ENCODE peak calls at places on chromosomes 16 and 17, in seven cellular contexts. E is sigmoid colon; V is IMR-90; Q is heart left ventricle; M is CD8-positive, alpha-beta T cell; D is left ventricle myocardium inferior; L is GM23248. G is an unnamed sample. For H3K4me1, the result is how much of the 10 kb centered on the place peaks cover.

GRCh38 chr17:27956601-27957445 is 63.7 kb upstream of the LYRM9 start:
- DNase-seq in L (peak), D (no peak), Q (no peak), V (peak), M (no peak), E (no peak), G (no peak)

GRCh38 chr16:11097782-11098167 is 153.4 kb downstream of the CLEC16A start:
- DNase-seq in Q (no peak), E (no peak), L (no peak), M (no peak), D (no peak), V (no peak), G (no peak)

GRCh38 chr17:72166040-72166439 is 45.2 kb downstream of the SOX9 start:
- DNase-seq in L (no peak), D (no peak), Q (no peak), V (no peak), E (no peak), M (no peak), G (no peak)

GRCh38 chr17:8959312-8959918 is 6.1 kb downstream of the PIK3R5 start:
- DNase-seq in D (no peak), E (no peak), M (no peak), V (no peak), Q (no peak), L (no peak), G (no peak)

GRCh38 chr17:3015890-3016289 is 47.5 kb downstream of the OR1D5 start:
- DNase-seq in D (no peak), L (peak), Q (no peak), E (no peak), V (peak), M (no peak), G (no peak)

GRCh38 chr17:2266045-2266864 is 37.3 kb downstream of the SMG6 start:
- DNase-seq in M (peak), L (no peak), E (no peak), Q (no peak), V (no peak), D (no peak), G (no peak)

GRCh38 chr16:75559564-75560372 is 3.7 kb upstream of the TMEM231 start:
- DNase-seq in E (no peak), M (no peak), L (peak), V (peak), D (no peak), Q (peak), G (peak)

GRCh38 chr16:48284772-48285409 is 37.6 kb upstream of the ABCC11 start:
- DNase-seq in V (no peak), E (no peak), M (no peak), D (no peak), L (no peak), Q (no peak), G (no peak)

GRCh38 chr17:35368086-35368824 is 5.2 kb downstream of the SLFN11 start:
- DNase-seq in V (peak), M (no peak), D (no peak), L (no peak), E (no peak), Q (peak), G (no peak)

GRCh38 chr17:40486513-40487370 is 14.7 kb downstream of the TNS4 start:
- DNase-seq in L (peak), V (peak), E (no peak), D (no peak), Q (no peak), M (no peak), G (peak)

GRCh38 chr16:11669380-11670146 is 1.3 kb downstream of the SNN start:
- DNase-seq in M (no peak), L (peak), V (peak), D (peak), Q (peak), E (no peak), G (peak)

GRCh38 chr17:8991514-8992285 is 26.2 kb upstream of the PIK3R5 start:
- DNase-seq in D (peak), V (peak), L (peak), M (peak), Q (peak), E (peak), G (peak)

GRCh38 chr17:37576281-37576680 is 32.9 kb downstream of the SYNRG start:
- DNase-seq in L (peak), Q (no peak), D (no peak), M (no peak), V (peak), E (no peak), G (no peak)

GRCh38 chr16:67129422-67129821 is 19.7 kb downstream of the PHAF1 start:
- DNase-seq in E (no peak), V (no peak), L (no peak), M (no peak), Q (no peak), D (no peak), G (no peak)

DNA sequence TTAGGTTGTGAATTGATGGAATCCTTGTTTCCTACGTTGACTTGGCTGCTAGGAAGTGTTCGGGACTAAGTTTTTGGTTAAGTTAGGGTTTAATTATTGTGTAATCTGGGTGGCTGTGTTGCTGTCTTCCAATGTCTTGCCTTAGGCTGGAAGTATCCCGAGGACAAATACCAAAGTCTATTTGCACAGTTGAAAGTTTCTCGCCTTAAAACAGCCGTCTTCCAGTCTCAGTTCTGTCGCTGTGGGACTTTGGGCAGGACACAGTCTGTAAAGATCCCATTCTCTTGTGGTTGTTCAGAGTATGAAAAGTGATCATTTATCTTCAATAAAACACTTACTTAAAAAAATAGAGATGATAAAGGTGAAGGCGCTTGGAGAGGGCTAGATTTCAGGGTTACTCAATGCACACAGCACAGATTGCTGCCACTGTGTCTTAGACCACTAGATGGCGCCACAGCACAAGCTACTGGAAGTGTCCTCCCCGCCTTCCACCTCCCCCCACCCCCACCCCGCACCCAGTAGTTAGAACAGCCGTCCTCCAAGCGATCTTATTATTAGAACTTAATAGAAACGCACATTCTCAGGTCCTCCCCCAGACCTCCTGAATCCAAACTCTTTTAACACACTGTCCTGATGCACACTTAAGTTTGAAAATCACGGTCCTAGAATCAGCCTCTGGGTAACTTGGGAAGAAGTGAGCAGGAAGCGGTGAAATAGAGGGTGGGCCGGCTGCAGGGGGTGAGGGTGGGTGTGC is 45.8 kb downstream of the AKAP1 start:
- DNase-seq in V (peak), L (peak), M (peak), E (peak), D (peak), Q (peak), G (peak)
- H3K4me3 ChIP-seq in V (peak), L (peak), M (no peak), E (no peak), D (no peak), Q (no peak), G (no peak)

GRCh38 chr17:42184717-42185496 is at the start of gene HCRT:
- DNase-seq in Q (no peak), L (no peak), M (no peak), E (no peak), D (no peak), V (no peak), G (no peak)

GRCh38 chr17:42182927-42183734 is 2.1 kb downstream of the HCRT start:
- DNase-seq in V (peak), Q (peak), E (no peak), L (peak), M (no peak), D (no peak), G (no peak)

GRCh38 chr17:42185497-42185860 is 227 bp upstream of the HCRT start:
- DNase-seq in M (no peak), D (no peak), L (no peak), Q (no peak), E (no peak), V (no peak), G (no peak)

GRCh38 chr17:42181851-42182207 is 887 bp upstream of the KCNH4 start:
- DNase-seq in Q (no peak), D (no peak), L (no peak), E (no peak), M (no peak), V (no peak), G (no peak)

GRCh38 chr17:42183741-42184711 is 1.2 kb downstream of the HCRT start:
- DNase-seq in Q (peak), E (peak), M (peak), V (peak), D (peak), L (peak), G (peak)
- H3K4me1 ChIP-seq in Q (under half), E (under half), M (under half), V (under half), D (under half), L (under half), G (under half)

GRCh38 chr16:4373909-4374742 is 2.5 kb downstream of the VASN start:
- DNase-seq in V (peak), L (peak), Q (peak), M (no peak), E (peak), D (peak), G (peak)
- H3K4me3 ChIP-seq in V (peak), L (peak), Q (peak), M (no peak), E (no peak), D (peak), G (peak)

GRCh38 chr16:50156590-50156989 is 3.5 kb downstream of the TENT4B start:
- DNase-seq in D (no peak), E (no peak), V (no peak), M (no peak), Q (no peak), L (no peak), G (no peak)

GRCh38 chr16:50160495-50161164 is 7.5 kb downstream of the TENT4B start:
- DNase-seq in E (no peak), M (no peak), Q (no peak), L (peak), D (no peak), V (peak), G (no peak)

GRCh38 chr16:50166511-50167500 is 13.7 kb downstream of the TENT4B start:
- DNase-seq in L (peak), E (no peak), Q (no peak), V (no peak), D (no peak), M (no peak), G (no peak)

GRCh38 chr16:50165473-50165872 is 12.4 kb downstream of the TENT4B start:
- DNase-seq in L (no peak), M (no peak), E (no peak), D (no peak), V (no peak), Q (no peak), G (no peak)

GRCh38 chr16:50161950-50162349 is 8.8 kb downstream of the TENT4B start:
- DNase-seq in L (no peak), V (no peak), D (no peak), M (no peak), Q (no peak), E (no peak), G (no peak)
- H3K4me1 ChIP-seq in L (under half), V (under half), D (half or more), M (half or more), Q (under half), E (under half), G (under half)

DNA sequence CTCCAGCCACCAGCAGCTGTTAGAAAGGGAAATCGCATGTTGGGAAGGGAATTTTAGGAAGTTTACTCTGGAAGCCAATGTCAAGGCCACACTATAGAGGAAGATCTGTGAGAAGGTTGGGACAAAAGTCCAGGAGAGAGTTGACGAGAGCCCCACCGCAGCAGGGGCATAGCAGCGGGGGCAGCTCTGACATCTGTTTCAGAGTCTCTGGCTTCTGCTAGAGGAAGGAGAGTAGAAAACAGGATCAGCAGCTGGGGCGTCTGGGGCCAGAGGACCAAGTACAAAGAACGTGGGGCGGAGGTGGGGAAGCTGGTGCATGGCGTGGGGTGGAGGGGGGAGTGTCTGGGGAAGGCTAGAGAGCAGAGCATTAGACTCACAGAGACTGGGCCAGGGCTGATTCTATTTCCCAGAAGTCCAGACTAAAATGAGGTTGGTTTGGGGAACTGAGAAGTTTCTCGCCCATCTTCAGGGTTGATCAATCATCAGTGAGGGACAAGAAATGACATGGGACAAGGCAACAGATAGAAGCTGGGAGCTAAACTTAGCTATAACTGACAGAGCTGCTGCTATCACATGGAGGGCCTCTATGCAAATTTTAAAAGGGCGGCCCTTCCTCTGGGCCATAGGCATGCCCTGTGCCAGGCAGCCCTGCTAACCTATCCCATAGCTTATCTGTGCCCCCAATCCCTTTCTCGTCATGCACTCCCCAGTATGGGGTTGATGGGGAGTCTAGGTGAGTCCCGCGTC is 1.2 kb downstream of the RABEP2 start:
- DNase-seq in E (no peak), V (no peak), Q (peak), D (no peak), M (no peak), L (no peak), G (no peak)
- H3K4me3 ChIP-seq in E (no peak), V (no peak), Q (peak), D (peak), M (no peak), L (peak), G (no peak)

GRCh38 chr16:55499281-55499680 is 9.6 kb upstream of the LPCAT2 start:
- DNase-seq in L (no peak), E (no peak), M (no peak), Q (no peak), V (no peak), D (no peak), G (no peak)
- H3K4me1 ChIP-seq in L (half or more), E (under half), M (under half), Q (under half), V (under half), D (half or more), G (under half)

GRCh38 chr17:82861393-82861775 is 21.6 kb upstream of the ZNF750 start:
- DNase-seq in D (no peak), V (no peak), L (no peak), M (no peak), E (no peak), Q (no peak), G (no peak)
- H3K4me3 ChIP-seq in D (no peak), V (no peak), L (no peak), M (no peak), E (no peak), Q (no peak), G (no peak)

GRCh38 chr17:51374220-51374619 is 113.9 kb downstream of the UTP18 start:
- DNase-seq in Q (no peak), V (no peak), E (no peak), M (no peak), D (no peak), L (no peak), G (no peak)

GRCh38 chr17:51371732-51372151 is 111.4 kb downstream of the UTP18 start:
- DNase-seq in M (no peak), V (peak), E (no peak), D (no peak), Q (no peak), L (peak), G (peak)

GRCh38 chr17:51372345-51373004 is 112.1 kb downstream of the UTP18 start:
- DNase-seq in L (peak), V (peak), M (no peak), E (no peak), Q (peak), D (no peak), G (peak)

GRCh38 chr17:51373489-51374194 is 113.3 kb downstream of the UTP18 start:
- DNase-seq in L (no peak), M (no peak), D (no peak), Q (no peak), E (no peak), V (no peak), G (no peak)
- H3K4me1 ChIP-seq in L (under half), M (under half), D (under half), Q (under half), E (under half), V (under half), G (under half)

DNA sequence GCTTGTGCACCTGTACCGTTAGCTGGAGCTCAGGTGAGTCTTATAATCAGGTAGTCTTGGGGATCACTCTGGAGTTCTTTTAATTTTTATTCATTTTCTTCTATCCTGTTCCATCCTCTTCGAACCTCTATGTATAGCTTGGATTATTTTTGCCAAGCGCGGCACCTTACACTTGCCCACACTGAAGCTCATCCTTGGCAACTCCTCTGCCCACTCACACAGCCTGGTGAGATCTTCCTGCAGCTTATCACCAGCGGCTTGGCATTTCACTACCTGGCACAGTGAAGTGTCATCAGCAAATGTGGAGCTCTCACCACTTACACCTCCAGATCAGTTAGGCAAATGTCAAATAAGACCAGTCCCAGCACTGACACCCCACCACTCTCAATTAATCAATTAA is 116.7 kb downstream of the CACNG3 start:
- DNase-seq in V (no peak), L (no peak), E (no peak), Q (no peak), M (no peak), D (no peak), G (no peak)
- H3K4me3 ChIP-seq in V (no peak), L (no peak), E (no peak), Q (no peak), M (no peak), D (no peak), G (no peak)

GRCh38 chr17:59410049-59410437 is 78.6 kb downstream of the YPEL2 start:
- DNase-seq in L (no peak), E (no peak), Q (no peak), V (no peak), M (no peak), D (no peak), G (no peak)

GRCh38 chr17:59406278-59406677 is 74.8 kb downstream of the YPEL2 start:
- DNase-seq in V (no peak), D (no peak), L (no peak), M (no peak), Q (no peak), E (no peak), G (no peak)

GRCh38 chr17:59404471-59404870 is 73.0 kb downstream of the YPEL2 start:
- DNase-seq in D (no peak), E (no peak), M (no peak), Q (no peak), L (no peak), V (no peak), G (no peak)

GRCh38 chr17:59409336-59410048 is 78.0 kb downstream of the YPEL2 start:
- DNase-seq in V (no peak), M (no peak), Q (no peak), E (no peak), D (no peak), L (no peak), G (no peak)

DNA sequence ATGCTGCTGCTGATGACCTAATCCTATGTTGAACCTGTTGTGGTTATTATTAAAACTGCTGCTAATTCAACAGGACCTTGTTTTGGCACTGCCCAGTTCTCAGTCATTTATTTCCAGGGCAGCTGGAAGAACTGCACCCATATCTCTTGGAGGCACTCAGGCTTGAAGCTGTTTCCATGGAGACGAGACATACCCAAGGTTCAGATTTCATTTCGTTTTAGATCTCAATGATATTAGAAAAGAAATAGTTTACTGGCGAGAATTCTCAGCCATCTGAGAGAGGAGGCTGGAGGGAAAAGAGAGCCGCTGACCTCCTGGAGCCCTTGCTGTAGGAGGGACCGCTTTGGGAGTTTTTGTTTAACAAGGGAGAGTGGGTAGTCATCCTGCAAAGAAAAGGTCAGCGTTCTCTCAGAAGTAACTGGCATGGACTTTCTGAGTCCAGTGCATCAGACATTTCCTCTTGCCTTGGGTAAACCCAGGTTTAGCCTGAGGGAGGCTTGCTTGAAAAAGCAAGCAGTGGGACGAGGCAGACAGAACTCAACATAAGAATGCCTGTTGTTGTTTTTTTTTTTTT is 75.4 kb downstream of the YPEL2 start:
- DNase-seq in M (no peak), L (no peak), D (no peak), V (peak), Q (no peak), E (no peak), G (no peak)
- H3K4me1 ChIP-seq in M (under half), L (under half), D (under half), V (under half), Q (under half), E (under half), G (under half)